ENCODE peak calls at places on chromosomes 16 and 17, in nine cellular contexts. One of them, this sample, is unnamed.

GRCh38 chr17:40509626-40510327 is 8.4 kb upstream of the TNS4 start:
- DNase-seq in ELF-1: no peak
- DNase-seq in stimulated activated CD8-positive, alpha-beta memory T cell treated with anti-CD3 and anti-CD28 coated beads, Interleukin-7, amount 100 ng/mL, for 4 hours: no peak
- DNase-seq in hepatic stellate cell: no peak
- DNase-seq in NCI-H748 treated with DMSO at 0.1 percent for 48 hours: no peak
- DNase-seq in activated CD8-positive, alpha-beta memory T cell treated with anti-CD3 and anti-CD28 coated beads for 1 hour: no peak
- DNase-seq in substantia nigra: no peak
- DNase-seq in NCI-H1694 treated with DMSO at 0.1 percent for 48 hours: no peak
- DNase-seq in HCEC 1CT: no peak
- DNase-seq in this sample: no peak

GRCh38 chr17:58277107-58277506 is 3.6 kb downstream of the MPO start:
- DNase-seq in ELF-1: no peak
- DNase-seq in stimulated activated CD8-positive, alpha-beta memory T cell treated with anti-CD3 and anti-CD28 coated beads, Interleukin-7, amount 100 ng/mL, for 4 hours: no peak
- DNase-seq in hepatic stellate cell: no peak
- DNase-seq in NCI-H748 treated with DMSO at 0.1 percent for 48 hours: no peak
- DNase-seq in activated CD8-positive, alpha-beta memory T cell treated with anti-CD3 and anti-CD28 coated beads for 1 hour: no peak
- DNase-seq in substantia nigra: no peak
- DNase-seq in NCI-H1694 treated with DMSO at 0.1 percent for 48 hours: peak
- DNase-seq in HCEC 1CT: no peak
- DNase-seq in this sample: no peak

GRCh38 chr16:4767872-4768548 is 1.0 kb upstream of the ZNF500 start:
- DNase-seq in ELF-1: no peak
- DNase-seq in stimulated activated CD8-positive, alpha-beta memory T cell treated with anti-CD3 and anti-CD28 coated beads, Interleukin-7, amount 100 ng/mL, for 4 hours: no peak
- DNase-seq in hepatic stellate cell: no peak
- DNase-seq in NCI-H748 treated with DMSO at 0.1 percent for 48 hours: no peak
- DNase-seq in activated CD8-positive, alpha-beta memory T cell treated with anti-CD3 and anti-CD28 coated beads for 1 hour: no peak
- DNase-seq in substantia nigra: no peak
- DNase-seq in NCI-H1694 treated with DMSO at 0.1 percent for 48 hours: no peak
- DNase-seq in HCEC 1CT: no peak
- DNase-seq in this sample: no peak

GRCh38 chr16:49608801-49609200 is 235.2 kb downstream of the C16orf78 start:
- DNase-seq in ELF-1: peak
- DNase-seq in stimulated activated CD8-positive, alpha-beta memory T cell treated with anti-CD3 and anti-CD28 coated beads, Interleukin-7, amount 100 ng/mL, for 4 hours: no peak
- DNase-seq in hepatic stellate cell: peak
- DNase-seq in NCI-H748 treated with DMSO at 0.1 percent for 48 hours: no peak
- DNase-seq in activated CD8-positive, alpha-beta memory T cell treated with anti-CD3 and anti-CD28 coated beads for 1 hour: no peak
- DNase-seq in substantia nigra: no peak
- DNase-seq in NCI-H1694 treated with DMSO at 0.1 percent for 48 hours: no peak
- DNase-seq in HCEC 1CT: no peak
- DNase-seq in this sample: no peak

GRCh38 chr17:38703742-38704644 is 1.1 kb upstream of the MLLT6 start:
- DNase-seq in ELF-1: peak
- DNase-seq in stimulated activated CD8-positive, alpha-beta memory T cell treated with anti-CD3 and anti-CD28 coated beads, Interleukin-7, amount 100 ng/mL, for 4 hours: peak
- DNase-seq in hepatic stellate cell: peak
- DNase-seq in NCI-H748 treated with DMSO at 0.1 percent for 48 hours: peak
- DNase-seq in activated CD8-positive, alpha-beta memory T cell treated with anti-CD3 and anti-CD28 coated beads for 1 hour: no peak
- DNase-seq in substantia nigra: peak
- DNase-seq in NCI-H1694 treated with DMSO at 0.1 percent for 48 hours: peak
- DNase-seq in HCEC 1CT: peak
- DNase-seq in this sample: peak

GRCh38 chr16:58863761-58864160 is 129.6 kb upstream of the GOT2 start:
- DNase-seq in ELF-1: no peak
- DNase-seq in stimulated activated CD8-positive, alpha-beta memory T cell treated with anti-CD3 and anti-CD28 coated beads, Interleukin-7, amount 100 ng/mL, for 4 hours: no peak
- DNase-seq in hepatic stellate cell: no peak
- DNase-seq in NCI-H748 treated with DMSO at 0.1 percent for 48 hours: no peak
- DNase-seq in activated CD8-positive, alpha-beta memory T cell treated with anti-CD3 and anti-CD28 coated beads for 1 hour: no peak
- DNase-seq in substantia nigra: no peak
- DNase-seq in NCI-H1694 treated with DMSO at 0.1 percent for 48 hours: no peak
- DNase-seq in HCEC 1CT: no peak
- DNase-seq in this sample: no peak

GRCh38 chr17:50177983-50178834 is 12.4 kb downstream of the SGCA start:
- DNase-seq in ELF-1: peak
- DNase-seq in stimulated activated CD8-positive, alpha-beta memory T cell treated with anti-CD3 and anti-CD28 coated beads, Interleukin-7, amount 100 ng/mL, for 4 hours: peak
- DNase-seq in hepatic stellate cell: peak
- DNase-seq in NCI-H748 treated with DMSO at 0.1 percent for 48 hours: no peak
- DNase-seq in activated CD8-positive, alpha-beta memory T cell treated with anti-CD3 and anti-CD28 coated beads for 1 hour: no peak
- DNase-seq in substantia nigra: peak
- DNase-seq in NCI-H1694 treated with DMSO at 0.1 percent for 48 hours: no peak
- DNase-seq in HCEC 1CT: peak
- DNase-seq in this sample: no peak

GRCh38 chr17:6213859-6214258 is 143.7 kb downstream of the WSCD1 start:
- DNase-seq in ELF-1: no peak
- DNase-seq in stimulated activated CD8-positive, alpha-beta memory T cell treated with anti-CD3 and anti-CD28 coated beads, Interleukin-7, amount 100 ng/mL, for 4 hours: no peak
- DNase-seq in hepatic stellate cell: no peak
- DNase-seq in NCI-H748 treated with DMSO at 0.1 percent for 48 hours: no peak
- DNase-seq in activated CD8-positive, alpha-beta memory T cell treated with anti-CD3 and anti-CD28 coated beads for 1 hour: no peak
- DNase-seq in substantia nigra: no peak
- DNase-seq in NCI-H1694 treated with DMSO at 0.1 percent for 48 hours: no peak
- DNase-seq in HCEC 1CT: no peak
- DNase-seq in this sample: no peak

GRCh38 chr16:9072806-9073341 is 18.6 kb upstream of the HAPSTR1 start:
- DNase-seq in ELF-1: no peak
- DNase-seq in stimulated activated CD8-positive, alpha-beta memory T cell treated with anti-CD3 and anti-CD28 coated beads, Interleukin-7, amount 100 ng/mL, for 4 hours: no peak
- DNase-seq in hepatic stellate cell: peak
- DNase-seq in NCI-H748 treated with DMSO at 0.1 percent for 48 hours: no peak
- DNase-seq in activated CD8-positive, alpha-beta memory T cell treated with anti-CD3 and anti-CD28 coated beads for 1 hour: no peak
- DNase-seq in substantia nigra: no peak
- DNase-seq in NCI-H1694 treated with DMSO at 0.1 percent for 48 hours: no peak
- DNase-seq in HCEC 1CT: peak
- DNase-seq in this sample: no peak

GRCh38 chr17:1158879-1159278 is 20.9 kb downstream of the ABR start:
- DNase-seq in ELF-1: no peak
- DNase-seq in stimulated activated CD8-positive, alpha-beta memory T cell treated with anti-CD3 and anti-CD28 coated beads, Interleukin-7, amount 100 ng/mL, for 4 hours: no peak
- DNase-seq in hepatic stellate cell: no peak
- DNase-seq in NCI-H748 treated with DMSO at 0.1 percent for 48 hours: no peak
- DNase-seq in activated CD8-positive, alpha-beta memory T cell treated with anti-CD3 and anti-CD28 coated beads for 1 hour: no peak
- DNase-seq in substantia nigra: no peak
- DNase-seq in NCI-H1694 treated with DMSO at 0.1 percent for 48 hours: no peak
- DNase-seq in HCEC 1CT: no peak
- DNase-seq in this sample: no peak

GRCh38 chr16:47320546-47321315 is 140.1 kb downstream of the ITFG1 start:
- DNase-seq in ELF-1: no peak
- DNase-seq in stimulated activated CD8-positive, alpha-beta memory T cell treated with anti-CD3 and anti-CD28 coated beads, Interleukin-7, amount 100 ng/mL, for 4 hours: no peak
- DNase-seq in hepatic stellate cell: peak
- DNase-seq in NCI-H748 treated with DMSO at 0.1 percent for 48 hours: no peak
- DNase-seq in activated CD8-positive, alpha-beta memory T cell treated with anti-CD3 and anti-CD28 coated beads for 1 hour: no peak
- DNase-seq in substantia nigra: no peak
- DNase-seq in NCI-H1694 treated with DMSO at 0.1 percent for 48 hours: peak
- DNase-seq in HCEC 1CT: peak
- DNase-seq in this sample: no peak

GRCh38 chr16:77584205-77584859 is 138.0 kb upstream of the NUDT7 start:
- DNase-seq in ELF-1: peak
- DNase-seq in stimulated activated CD8-positive, alpha-beta memory T cell treated with anti-CD3 and anti-CD28 coated beads, Interleukin-7, amount 100 ng/mL, for 4 hours: peak
- DNase-seq in hepatic stellate cell: peak
- DNase-seq in NCI-H748 treated with DMSO at 0.1 percent for 48 hours: peak
- DNase-seq in activated CD8-positive, alpha-beta memory T cell treated with anti-CD3 and anti-CD28 coated beads for 1 hour: no peak
- DNase-seq in substantia nigra: peak
- DNase-seq in NCI-H1694 treated with DMSO at 0.1 percent for 48 hours: peak
- DNase-seq in HCEC 1CT: peak
- DNase-seq in this sample: no peak

GRCh38 chr16:53220585-53220984 is 165.8 kb downstream of the CHD9 start:
- DNase-seq in ELF-1: no peak
- DNase-seq in stimulated activated CD8-positive, alpha-beta memory T cell treated with anti-CD3 and anti-CD28 coated beads, Interleukin-7, amount 100 ng/mL, for 4 hours: no peak
- DNase-seq in hepatic stellate cell: peak
- DNase-seq in NCI-H748 treated with DMSO at 0.1 percent for 48 hours: no peak
- DNase-seq in activated CD8-positive, alpha-beta memory T cell treated with anti-CD3 and anti-CD28 coated beads for 1 hour: no peak
- DNase-seq in substantia nigra: no peak
- DNase-seq in NCI-H1694 treated with DMSO at 0.1 percent for 48 hours: no peak
- DNase-seq in HCEC 1CT: peak
- DNase-seq in this sample: no peak

GRCh38 chr16:9042943-9043680 is 48.3 kb upstream of the HAPSTR1 start:
- DNase-seq in ELF-1: no peak
- DNase-seq in stimulated activated CD8-positive, alpha-beta memory T cell treated with anti-CD3 and anti-CD28 coated beads, Interleukin-7, amount 100 ng/mL, for 4 hours: no peak
- DNase-seq in hepatic stellate cell: peak
- DNase-seq in NCI-H748 treated with DMSO at 0.1 percent for 48 hours: no peak
- DNase-seq in activated CD8-positive, alpha-beta memory T cell treated with anti-CD3 and anti-CD28 coated beads for 1 hour: no peak
- DNase-seq in substantia nigra: no peak
- DNase-seq in NCI-H1694 treated with DMSO at 0.1 percent for 48 hours: no peak
- DNase-seq in HCEC 1CT: peak
- DNase-seq in this sample: no peak

GRCh38 chr16:79598341-79599181 is 2.0 kb downstream of the MAF start:
- DNase-seq in ELF-1: peak
- DNase-seq in stimulated activated CD8-positive, alpha-beta memory T cell treated with anti-CD3 and anti-CD28 coated beads, Interleukin-7, amount 100 ng/mL, for 4 hours: peak
- DNase-seq in hepatic stellate cell: peak
- DNase-seq in NCI-H748 treated with DMSO at 0.1 percent for 48 hours: peak
- DNase-seq in activated CD8-positive, alpha-beta memory T cell treated with anti-CD3 and anti-CD28 coated beads for 1 hour: no peak
- DNase-seq in substantia nigra: peak
- DNase-seq in NCI-H1694 treated with DMSO at 0.1 percent for 48 hours: no peak
- DNase-seq in HCEC 1CT: no peak
- DNase-seq in this sample: peak

GRCh38 chr17:46890638-46891037 is 32.3 kb upstream of the GOSR2 start:
- DNase-seq in ELF-1: no peak
- DNase-seq in stimulated activated CD8-positive, alpha-beta memory T cell treated with anti-CD3 and anti-CD28 coated beads, Interleukin-7, amount 100 ng/mL, for 4 hours: no peak
- DNase-seq in hepatic stellate cell: no peak
- DNase-seq in NCI-H748 treated with DMSO at 0.1 percent for 48 hours: no peak
- DNase-seq in activated CD8-positive, alpha-beta memory T cell treated with anti-CD3 and anti-CD28 coated beads for 1 hour: no peak
- DNase-seq in substantia nigra: no peak
- DNase-seq in NCI-H1694 treated with DMSO at 0.1 percent for 48 hours: no peak
- DNase-seq in HCEC 1CT: no peak
- DNase-seq in this sample: no peak

GRCh38 chr17:35640977-35641526 is 53.9 kb downstream of the AP2B1 start:
- DNase-seq in ELF-1: no peak
- DNase-seq in stimulated activated CD8-positive, alpha-beta memory T cell treated with anti-CD3 and anti-CD28 coated beads, Interleukin-7, amount 100 ng/mL, for 4 hours: no peak
- DNase-seq in hepatic stellate cell: no peak
- DNase-seq in NCI-H748 treated with DMSO at 0.1 percent for 48 hours: no peak
- DNase-seq in activated CD8-positive, alpha-beta memory T cell treated with anti-CD3 and anti-CD28 coated beads for 1 hour: no peak
- DNase-seq in substantia nigra: no peak
- DNase-seq in NCI-H1694 treated with DMSO at 0.1 percent for 48 hours: no peak
- DNase-seq in HCEC 1CT: no peak
- DNase-seq in this sample: no peak

GRCh38 chr17:61469949-61470348 is 17.7 kb downstream of the TBX4 start:
- DNase-seq in ELF-1: no peak
- DNase-seq in stimulated activated CD8-positive, alpha-beta memory T cell treated with anti-CD3 and anti-CD28 coated beads, Interleukin-7, amount 100 ng/mL, for 4 hours: no peak
- DNase-seq in hepatic stellate cell: no peak
- DNase-seq in NCI-H748 treated with DMSO at 0.1 percent for 48 hours: no peak
- DNase-seq in activated CD8-positive, alpha-beta memory T cell treated with anti-CD3 and anti-CD28 coated beads for 1 hour: no peak
- DNase-seq in substantia nigra: no peak
- DNase-seq in NCI-H1694 treated with DMSO at 0.1 percent for 48 hours: no peak
- DNase-seq in HCEC 1CT: no peak
- DNase-seq in this sample: no peak

GRCh38 chr17:14320734-14321475 is 20.0 kb downstream of the HS3ST3B1 start:
- DNase-seq in ELF-1: no peak
- DNase-seq in stimulated activated CD8-positive, alpha-beta memory T cell treated with anti-CD3 and anti-CD28 coated beads, Interleukin-7, amount 100 ng/mL, for 4 hours: no peak
- DNase-seq in hepatic stellate cell: no peak
- DNase-seq in NCI-H748 treated with DMSO at 0.1 percent for 48 hours: no peak
- DNase-seq in activated CD8-positive, alpha-beta memory T cell treated with anti-CD3 and anti-CD28 coated beads for 1 hour: no peak
- DNase-seq in substantia nigra: no peak
- DNase-seq in NCI-H1694 treated with DMSO at 0.1 percent for 48 hours: no peak
- DNase-seq in HCEC 1CT: no peak
- DNase-seq in this sample: no peak

GRCh38 chr17:30377574-30377973 is 1.2 kb upstream of the CPD start:
- DNase-seq in ELF-1: no peak
- DNase-seq in stimulated activated CD8-positive, alpha-beta memory T cell treated with anti-CD3 and anti-CD28 coated beads, Interleukin-7, amount 100 ng/mL, for 4 hours: no peak
- DNase-seq in hepatic stellate cell: no peak
- DNase-seq in NCI-H748 treated with DMSO at 0.1 percent for 48 hours: no peak
- DNase-seq in activated CD8-positive, alpha-beta memory T cell treated with anti-CD3 and anti-CD28 coated beads for 1 hour: no peak
- DNase-seq in substantia nigra: no peak
- DNase-seq in NCI-H1694 treated with DMSO at 0.1 percent for 48 hours: no peak
- DNase-seq in HCEC 1CT: no peak
- DNase-seq in this sample: no peak

GRCh38 chr16:89155851-89156739 is 15.5 kb upstream of the CDH15 start:
- DNase-seq in ELF-1: no peak
- DNase-seq in stimulated activated CD8-positive, alpha-beta memory T cell treated with anti-CD3 and anti-CD28 coated beads, Interleukin-7, amount 100 ng/mL, for 4 hours: no peak
- DNase-seq in hepatic stellate cell: no peak
- DNase-seq in NCI-H748 treated with DMSO at 0.1 percent for 48 hours: no peak
- DNase-seq in activated CD8-positive, alpha-beta memory T cell treated with anti-CD3 and anti-CD28 coated beads for 1 hour: no peak
- DNase-seq in substantia nigra: no peak
- DNase-seq in NCI-H1694 treated with DMSO at 0.1 percent for 48 hours: no peak
- DNase-seq in HCEC 1CT: no peak
- DNase-seq in this sample: no peak

GRCh38 chr17:44928136-44928535 is 12.8 kb upstream of the GFAP start:
- DNase-seq in ELF-1: no peak
- DNase-seq in stimulated activated CD8-positive, alpha-beta memory T cell treated with anti-CD3 and anti-CD28 coated beads, Interleukin-7, amount 100 ng/mL, for 4 hours: no peak
- DNase-seq in hepatic stellate cell: no peak
- DNase-seq in NCI-H748 treated with DMSO at 0.1 percent for 48 hours: no peak
- DNase-seq in activated CD8-positive, alpha-beta memory T cell treated with anti-CD3 and anti-CD28 coated beads for 1 hour: no peak
- DNase-seq in substantia nigra: no peak
- DNase-seq in NCI-H1694 treated with DMSO at 0.1 percent for 48 hours: no peak
- DNase-seq in HCEC 1CT: no peak
- DNase-seq in this sample: no peak

GRCh38 chr17:64077409-64077808 is 52.5 kb downstream of the ERN1 start:
- DNase-seq in ELF-1: no peak
- DNase-seq in stimulated activated CD8-positive, alpha-beta memory T cell treated with anti-CD3 and anti-CD28 coated beads, Interleukin-7, amount 100 ng/mL, for 4 hours: no peak
- DNase-seq in hepatic stellate cell: no peak
- DNase-seq in NCI-H748 treated with DMSO at 0.1 percent for 48 hours: peak
- DNase-seq in activated CD8-positive, alpha-beta memory T cell treated with anti-CD3 and anti-CD28 coated beads for 1 hour: no peak
- DNase-seq in substantia nigra: no peak
- DNase-seq in NCI-H1694 treated with DMSO at 0.1 percent for 48 hours: no peak
- DNase-seq in HCEC 1CT: no peak
- DNase-seq in this sample: no peak

GRCh38 chr17:7215136-7215638 is 4.4 kb downstream of the DLG4 start:
- DNase-seq in ELF-1: no peak
- DNase-seq in stimulated activated CD8-positive, alpha-beta memory T cell treated with anti-CD3 and anti-CD28 coated beads, Interleukin-7, amount 100 ng/mL, for 4 hours: no peak
- DNase-seq in hepatic stellate cell: no peak
- DNase-seq in NCI-H748 treated with DMSO at 0.1 percent for 48 hours: no peak
- DNase-seq in activated CD8-positive, alpha-beta memory T cell treated with anti-CD3 and anti-CD28 coated beads for 1 hour: no peak
- DNase-seq in substantia nigra: no peak
- DNase-seq in NCI-H1694 treated with DMSO at 0.1 percent for 48 hours: no peak
- DNase-seq in HCEC 1CT: no peak
- DNase-seq in this sample: no peak

GRCh38 chr16:57667069-57667525 is 1.0 kb upstream of the ADGRG3 start:
- DNase-seq in ELF-1: no peak
- DNase-seq in stimulated activated CD8-positive, alpha-beta memory T cell treated with anti-CD3 and anti-CD28 coated beads, Interleukin-7, amount 100 ng/mL, for 4 hours: no peak
- DNase-seq in hepatic stellate cell: no peak
- DNase-seq in NCI-H748 treated with DMSO at 0.1 percent for 48 hours: no peak
- DNase-seq in activated CD8-positive, alpha-beta memory T cell treated with anti-CD3 and anti-CD28 coated beads for 1 hour: no peak
- DNase-seq in substantia nigra: no peak
- DNase-seq in NCI-H1694 treated with DMSO at 0.1 percent for 48 hours: no peak
- DNase-seq in HCEC 1CT: no peak
- DNase-seq in this sample: no peak

GRCh38 chr17:12342609-12343248 is 322.1 kb downstream of the MAP2K4 start:
- DNase-seq in ELF-1: peak
- DNase-seq in stimulated activated CD8-positive, alpha-beta memory T cell treated with anti-CD3 and anti-CD28 coated beads, Interleukin-7, amount 100 ng/mL, for 4 hours: no peak
- DNase-seq in hepatic stellate cell: peak
- DNase-seq in NCI-H748 treated with DMSO at 0.1 percent for 48 hours: no peak
- DNase-seq in activated CD8-positive, alpha-beta memory T cell treated with anti-CD3 and anti-CD28 coated beads for 1 hour: no peak
- DNase-seq in substantia nigra: no peak
- DNase-seq in NCI-H1694 treated with DMSO at 0.1 percent for 48 hours: no peak
- DNase-seq in HCEC 1CT: peak
- DNase-seq in this sample: no peak

GRCh38 chr16:81797443-81797842 is 18.4 kb downstream of the PLCG2 start:
- DNase-seq in ELF-1: no peak
- DNase-seq in stimulated activated CD8-positive, alpha-beta memory T cell treated with anti-CD3 and anti-CD28 coated beads, Interleukin-7, amount 100 ng/mL, for 4 hours: no peak
- DNase-seq in hepatic stellate cell: no peak
- DNase-seq in NCI-H748 treated with DMSO at 0.1 percent for 48 hours: no peak
- DNase-seq in activated CD8-positive, alpha-beta memory T cell treated with anti-CD3 and anti-CD28 coated beads for 1 hour: no peak
- DNase-seq in substantia nigra: no peak
- DNase-seq in NCI-H1694 treated with DMSO at 0.1 percent for 48 hours: no peak
- DNase-seq in HCEC 1CT: no peak
- DNase-seq in this sample: no peak

GRCh38 chr16:24980077-24980793 is 34.9 kb downstream of the ARHGAP17 start:
- DNase-seq in ELF-1: no peak
- DNase-seq in stimulated activated CD8-positive, alpha-beta memory T cell treated with anti-CD3 and anti-CD28 coated beads, Interleukin-7, amount 100 ng/mL, for 4 hours: no peak
- DNase-seq in hepatic stellate cell: no peak
- DNase-seq in NCI-H748 treated with DMSO at 0.1 percent for 48 hours: no peak
- DNase-seq in activated CD8-positive, alpha-beta memory T cell treated with anti-CD3 and anti-CD28 coated beads for 1 hour: no peak
- DNase-seq in substantia nigra: no peak
- DNase-seq in NCI-H1694 treated with DMSO at 0.1 percent for 48 hours: no peak
- DNase-seq in HCEC 1CT: no peak
- DNase-seq in this sample: no peak

GRCh38 chr17:64036198-64036922 is 15.9 kb upstream of the ICAM2 start:
- DNase-seq in ELF-1: peak
- DNase-seq in stimulated activated CD8-positive, alpha-beta memory T cell treated with anti-CD3 and anti-CD28 coated beads, Interleukin-7, amount 100 ng/mL, for 4 hours: no peak
- DNase-seq in hepatic stellate cell: no peak
- DNase-seq in NCI-H748 treated with DMSO at 0.1 percent for 48 hours: no peak
- DNase-seq in activated CD8-positive, alpha-beta memory T cell treated with anti-CD3 and anti-CD28 coated beads for 1 hour: no peak
- DNase-seq in substantia nigra: no peak
- DNase-seq in NCI-H1694 treated with DMSO at 0.1 percent for 48 hours: no peak
- DNase-seq in HCEC 1CT: no peak
- DNase-seq in this sample: no peak

GRCh38 chr17:61397086-61397842 is 2.4 kb upstream of the TBX2 start:
- DNase-seq in ELF-1: peak
- DNase-seq in stimulated activated CD8-positive, alpha-beta memory T cell treated with anti-CD3 and anti-CD28 coated beads, Interleukin-7, amount 100 ng/mL, for 4 hours: no peak
- DNase-seq in hepatic stellate cell: peak
- DNase-seq in NCI-H748 treated with DMSO at 0.1 percent for 48 hours: no peak
- DNase-seq in activated CD8-positive, alpha-beta memory T cell treated with anti-CD3 and anti-CD28 coated beads for 1 hour: no peak
- DNase-seq in substantia nigra: no peak
- DNase-seq in NCI-H1694 treated with DMSO at 0.1 percent for 48 hours: no peak
- DNase-seq in HCEC 1CT: no peak
- DNase-seq in this sample: no peak

GRCh38 chr16:11797957-11798299 is 870 bp upstream of the ZC3H7A start:
- DNase-seq in ELF-1: no peak
- DNase-seq in stimulated activated CD8-positive, alpha-beta memory T cell treated with anti-CD3 and anti-CD28 coated beads, Interleukin-7, amount 100 ng/mL, for 4 hours: no peak
- DNase-seq in hepatic stellate cell: no peak
- DNase-seq in NCI-H748 treated with DMSO at 0.1 percent for 48 hours: no peak
- DNase-seq in activated CD8-positive, alpha-beta memory T cell treated with anti-CD3 and anti-CD28 coated beads for 1 hour: no peak
- DNase-seq in substantia nigra: no peak
- DNase-seq in NCI-H1694 treated with DMSO at 0.1 percent for 48 hours: no peak
- DNase-seq in HCEC 1CT: peak
- DNase-seq in this sample: no peak